ENCODE peak calls at places on chromosome 4, in four cellular contexts. P is IMR-90, O is ascending aorta, B is stomach. X is an unnamed sample. For H3K27me3, the result is how much of the 10 kb centered on the place peaks cover.

GRCh38 chr4:159950707-159951106 is 847.8 kb downstream of the RAPGEF2 start:
- DNase-seq in P (no peak), B (no peak), O (no peak), X (no peak)

GRCh38 chr4:113094802-113095201 is 45.3 kb downstream of the ANK2 start:
- DNase-seq in B (no peak), O (no peak), P (no peak), X (no peak)

GRCh38 chr4:91471280-91471679 is 832.5 kb upstream of the GRID2 start:
- DNase-seq in B (no peak), O (no peak), P (no peak), X (no peak)

GRCh38 chr4:59457576-59457975 is 1742.5 kb upstream of the ADGRL3 start:
- DNase-seq in P (no peak), O (no peak), B (no peak), X (no peak)

GRCh38 chr4:63020661-63021060 is 1388.6 kb downstream of the TECRL start:
- DNase-seq in O (no peak), B (no peak), P (no peak), X (no peak)

GRCh38 chr4:20512980-20513379 is 187.3 kb upstream of the PACRGL start:
- DNase-seq in O (no peak), B (no peak), P (no peak), X (no peak)

GRCh38 chr4:80015407-80016189 is 57.4 kb downstream of the ANTXR2 start:
- DNase-seq in B (no peak), P (no peak), O (no peak), X (no peak)

GRCh38 chr4:41569957-41570356 is 32.0 kb downstream of the LIMCH1 start:
- DNase-seq in O (no peak), P (no peak), B (no peak), X (no peak)

GRCh38 chr4:73447701-73448100 is 11.7 kb downstream of the AFP start:
- DNase-seq in P (peak), B (no peak), O (no peak), X (peak)

GRCh38 chr4:95638920-95639501 is 90.2 kb upstream of the UNC5C start:
- DNase-seq in O (no peak), P (no peak), B (no peak), X (no peak)

GRCh38 chr4:147985376-147985775 is 253.5 kb downstream of the ARHGAP10 start:
- DNase-seq in B (no peak), O (no peak), P (no peak), X (no peak)

GRCh38 chr4:35975617-35976355 is 268.5 kb downstream of the ARAP2 start:
- DNase-seq in P (no peak), B (no peak), O (no peak), X (no peak)

GRCh38 chr4:20272411-20272872 is 20.7 kb downstream of the SLIT2 start:
- DNase-seq in P (peak), O (no peak), B (no peak), X (no peak)

GRCh38 chr4:152590179-152591031 is 54.5 kb upstream of the FBXW7 start:
- DNase-seq in O (no peak), P (peak), B (no peak), X (peak)

GRCh38 chr4:11768251-11768972 is 339.7 kb upstream of the HS3ST1 start:
- DNase-seq in O (no peak), B (no peak), P (no peak), X (no peak)

GRCh38 chr4:141652161-141652778 is 15.9 kb downstream of the IL15 start:
- DNase-seq in B (no peak), O (no peak), P (peak), X (no peak)

GRCh38 chr4:39820186-39820585 is 122.2 kb downstream of the UBE2K start:
- DNase-seq in B (no peak), P (no peak), O (no peak), X (no peak)

GRCh38 chr4:3524920-3525319 is 7.3 kb downstream of the LRPAP1 start:
- DNase-seq in P (no peak), B (no peak), O (peak), X (no peak)

GRCh38 chr4:163191999-163192398 is 25.3 kb upstream of the NAF1 start:
- DNase-seq in O (no peak), B (no peak), P (peak), X (peak)

GRCh38 chr4:91212140-91212681 is 1085.0 kb downstream of the CCSER1 start:
- DNase-seq in P (no peak), O (no peak), B (no peak), X (no peak)

GRCh38 chr4:43008793-43009192 is 116.3 kb downstream of the GRXCR1 start:
- DNase-seq in P (no peak), B (no peak), O (no peak), X (no peak)

GRCh38 chr4:170391066-170391754 is 301.5 kb upstream of the AADAT start:
- DNase-seq in O (no peak), B (no peak), P (peak), X (peak)

GRCh38 chr4:151035321-151035720 is 20.2 kb upstream of the LRBA start:
- DNase-seq in O (no peak), P (no peak), B (peak), X (no peak)

GRCh38 chr4:151029537-151029936 is 14.5 kb upstream of the LRBA start:
- DNase-seq in B (no peak), P (no peak), O (no peak), X (no peak)

GRCh38 chr4:151034829-151035228 is 19.7 kb upstream of the LRBA start:
- DNase-seq in B (no peak), O (no peak), P (no peak), X (no peak)

DNA sequence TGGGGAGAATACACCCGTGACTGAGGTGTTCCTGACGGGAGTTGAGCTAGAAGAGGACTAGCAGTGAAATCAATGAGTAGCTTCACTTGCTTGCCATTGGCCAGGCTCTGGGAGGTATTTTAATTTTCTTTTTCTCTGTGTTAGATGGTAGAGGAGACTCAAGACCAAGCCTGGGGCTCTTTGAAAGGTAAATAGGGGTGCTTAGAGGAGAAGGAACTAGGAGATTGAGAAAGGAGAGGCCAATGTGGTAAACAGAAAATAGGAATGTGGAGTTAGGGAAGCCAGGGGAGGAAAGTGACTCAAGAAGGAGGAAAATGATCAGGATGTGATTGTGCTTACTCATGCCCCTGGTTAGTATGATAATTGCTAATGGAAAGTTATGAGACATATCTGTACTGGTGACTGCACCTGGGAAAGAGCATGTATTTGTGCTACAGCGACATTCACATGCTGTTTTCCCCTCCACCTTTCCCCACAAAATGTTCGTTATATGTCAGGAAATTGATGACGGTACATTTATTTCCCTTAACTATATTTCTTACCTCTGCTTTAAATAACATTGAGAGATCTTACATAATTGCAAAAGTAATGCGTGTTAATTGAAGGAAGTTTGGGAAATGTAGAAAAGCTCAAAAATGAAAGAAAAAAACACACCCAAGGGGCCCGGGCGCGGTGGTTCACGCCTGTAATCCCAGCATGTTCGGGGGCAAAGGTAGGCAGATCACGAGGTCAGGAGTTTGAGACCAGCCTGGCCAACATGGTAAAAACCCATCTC is 16.9 kb upstream of the LRBA start:
- DNase-seq in B (no peak), O (no peak), P (peak), X (peak)
- H3K27ac ChIP-seq in B (no peak), O (no peak), P (no peak), X (peak)

DNA sequence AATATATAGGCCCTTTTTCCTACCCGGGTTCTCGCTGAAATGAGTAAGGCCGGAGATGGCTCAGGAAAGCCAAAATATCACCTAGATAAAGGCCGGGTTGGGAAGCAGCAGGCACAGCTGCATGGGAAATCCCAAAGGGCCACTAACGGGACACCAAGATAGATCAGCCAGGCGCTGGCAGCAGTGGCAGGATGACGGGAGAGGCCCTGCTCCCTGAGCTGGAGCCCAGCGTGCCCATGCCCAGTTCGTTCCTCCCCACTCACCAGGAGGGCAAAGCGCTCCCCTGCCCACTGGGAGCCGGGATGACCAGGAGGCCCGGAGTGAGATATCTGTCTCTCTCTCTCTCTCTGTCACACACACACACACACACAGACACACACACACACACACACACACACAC is 109.8 kb downstream of the DCTD start:
- DNase-seq in B (no peak), P (no peak), O (no peak), X (peak)
- H3K4me3 ChIP-seq in B (peak), P (no peak), O (no peak), X (no peak)

DNA sequence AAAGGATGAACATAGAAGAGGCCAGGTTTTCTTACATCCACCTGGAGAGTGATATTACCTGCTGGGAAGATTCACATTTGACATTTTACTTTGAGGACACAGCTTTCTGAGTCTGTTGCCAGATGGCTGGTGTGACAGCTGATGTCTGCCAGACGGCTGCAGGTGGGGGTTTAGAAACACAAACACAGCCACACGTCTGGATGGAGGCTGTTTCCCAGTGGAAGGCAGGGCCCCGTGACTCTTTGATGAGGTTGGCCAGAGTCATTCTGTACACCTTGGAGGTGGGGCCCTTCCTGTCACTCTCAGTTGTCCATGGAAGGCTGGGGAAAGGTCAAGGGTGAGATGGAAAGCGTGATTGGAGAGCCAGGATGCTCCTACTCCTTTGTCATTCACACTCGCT is 114.3 kb downstream of the PSAPL1 start:
- DNase-seq in P (no peak), O (no peak), B (no peak), X (no peak)
- H3K27me3 ChIP-seq in P (under half), O (under half), B (under half), X (under half)

GRCh38 chr4:168800926-168801325 is 209.1 kb downstream of the CBR4 start:
- DNase-seq in P (no peak), O (no peak), B (no peak), X (no peak)
- H3K27ac ChIP-seq in P (no peak), O (no peak), B (no peak), X (no peak)

GRCh38 chr4:717601-718320 is 12.1 kb downstream of the PCGF3 start:
- DNase-seq in O (no peak), B (no peak), P (no peak), X (no peak)
- H3K4me3 ChIP-seq in O (no peak), B (no peak), P (no peak), X (no peak)